ENCODE peak calls at places on chromosomes 12 and 14, in six cellular contexts. E is HCT116, F is HepG2, T is upper lobe of left lung, U is K562, Z is GM12878. L is an unnamed sample.

GRCh38 chr14:64696355-64696844 is 7.8 kb upstream of the PLEKHG3 start:
- ATAC-seq in T (no peak), Z (no peak), U (no peak), E (no peak), F (no peak), L (peak; percentile 72)

GRCh38 chr14:51962678-51963077 is 26.7 kb upstream of the RTRAF start:
- ATAC-seq in Z (no peak), T (no peak), U (no peak), F (no peak), E (no peak), L (no peak)

GRCh38 chr14:55416866-55417265 is 5.2 kb upstream of the ATG14 start:
- ATAC-seq in Z (peak; percentile 66), T (no peak), U (peak; percentile 87), F (peak; percentile 43), E (peak; percentile 88), L (no peak)

GRCh38 chr14:104640681-104641080 is 36.1 kb upstream of the TMEM179 start:
- ATAC-seq in E (no peak), T (no peak), F (no peak), Z (no peak), U (no peak), L (no peak)

GRCh38 chr14:78697341-78697740 is 527.2 kb downstream of the NRXN3 start:
- ATAC-seq in T (no peak), Z (peak; percentile 67), E (no peak), F (peak; percentile 59), U (peak; percentile 54), L (no peak)

GRCh38 chr12:112382866-112383265 is 635 bp upstream of the HECTD4 start:
- ATAC-seq in U (no peak), F (no peak), Z (no peak), E (no peak), T (no peak), L (no peak)

GRCh38 chr14:79438696-79439342 is 772.5 kb downstream of the DIO2 start:
- ATAC-seq in T (no peak), U (no peak), E (no peak), Z (no peak), F (no peak), L (no peak)

GRCh38 chr12:50734409-50735263 is 29.3 kb upstream of the ATF1 start:
- ATAC-seq in T (no peak), Z (peak; percentile 76), U (peak; percentile 93), E (peak; percentile 94), F (peak; percentile 78), L (no peak)

GRCh38 chr12:20211537-20211936 is 156.8 kb upstream of the PDE3A start:
- ATAC-seq in F (no peak), U (no peak), E (no peak), Z (peak; percentile 44), T (no peak), L (no peak)

GRCh38 chr12:21710944-21711343 is 53.3 kb upstream of the LDHB start:
- ATAC-seq in E (no peak), Z (peak; percentile 50), F (no peak), T (no peak), U (no peak), L (no peak)

GRCh38 chr12:96436366-96437295 is 36.4 kb upstream of the CDK17 start:
- ATAC-seq in T (no peak), E (no peak), F (no peak), Z (no peak), U (no peak), L (no peak)

GRCh38 chr12:50584135-50584534 is 79.3 kb downstream of the DIP2B start:
- ATAC-seq in E (no peak), Z (no peak), T (no peak), U (no peak), F (no peak), L (no peak)

GRCh38 chr12:107780298-107780697 is 5.8 kb downstream of the ASCL4 start:
- ATAC-seq in U (no peak), F (no peak), T (no peak), Z (no peak), E (no peak), L (no peak)

GRCh38 chr14:95547272-95547625 is 12.4 kb downstream of the GLRX5 start:
- ATAC-seq in U (no peak), F (no peak), T (no peak), Z (no peak), E (no peak), L (no peak)

GRCh38 chr14:95190857-95191256 is 33.5 kb upstream of the DICER1 start:
- ATAC-seq in F (no peak), U (no peak), E (no peak), T (no peak), Z (no peak), L (no peak)

GRCh38 chr14:74954232-74954946 is 1.0 kb downstream of the PGF start:
- ATAC-seq in U (no peak), Z (no peak), T (no peak), F (peak; percentile 72), E (no peak), L (no peak)

GRCh38 chr14:44914849-44915248 is 46.9 kb downstream of the KLHL28 start:
- ATAC-seq in U (peak; percentile 83), T (no peak), Z (peak; percentile 55), E (no peak), F (peak; percentile 73), L (no peak)

GRCh38 chr12:15937902-15938301 is 26.8 kb downstream of the DERA start:
- ATAC-seq in U (no peak), Z (no peak), F (no peak), T (no peak), E (no peak), L (no peak)

GRCh38 chr12:128820723-128821432 is 2.9 kb downstream of the SLC15A4 start:
- ATAC-seq in E (no peak), U (no peak), T (peak; percentile 69), Z (peak; percentile 65), F (no peak), L (no peak)

GRCh38 chr12:106594447-106594846 is 11.6 kb downstream of the RFX4 start:
- ATAC-seq in Z (no peak), T (no peak), U (peak; percentile 56), E (no peak), F (peak; percentile 76), L (no peak)

GRCh38 chr14:49492151-49492550 is 94.0 kb downstream of the RPS29 start:
- ATAC-seq in Z (no peak), F (no peak), E (no peak), T (no peak), U (no peak), L (no peak)

GRCh38 chr12:106118-106561 is 39.6 kb downstream of the IQSEC3 start:
- ATAC-seq in T (no peak), F (peak; percentile 49), Z (peak; percentile 89), E (peak; percentile 37), U (peak; percentile 6), L (no peak)

GRCh38 chr14:42535397-42535796 is 928.7 kb downstream of the LRFN5 start:
- ATAC-seq in E (no peak), F (no peak), Z (no peak), U (no peak), T (no peak), L (no peak)

GRCh38 chr12:70849265-70849960 is 71.1 kb downstream of the PTPRR start:
- ATAC-seq in E (peak; percentile 44), T (no peak), U (peak; percentile 49), F (no peak), Z (no peak), L (no peak)

GRCh38 chr14:68363401-68363800 is 429.5 kb downstream of the ZFP36L1 start:
- ATAC-seq in U (peak; percentile 55), T (no peak), E (peak; percentile 74), Z (peak; percentile 39), F (no peak), L (no peak)

GRCh38 chr14:97410667-97411286 is 613.6 kb downstream of the VRK1 start:
- ATAC-seq in E (peak; percentile 55), Z (peak; percentile 37), T (no peak), U (no peak), F (no peak), L (no peak)
- TF ChIP-seq POLR2A in E (no peak), Z (no peak), T (no peak), U (no peak), F (no peak), L (no peak)

GRCh38 chr14:76829650-76830421 is 3.6 kb downstream of the LRRC74A start:
- ATAC-seq in Z (no peak), E (no peak), T (no peak), F (peak; percentile 81), U (no peak), L (no peak)

GRCh38 chr14:76826122-76826521 is at the start of gene LRRC74A:
- ATAC-seq in U (no peak), T (no peak), Z (no peak), E (no peak), F (no peak), L (no peak)

GRCh38 chr14:76828339-76829015 is 2.3 kb downstream of the LRRC74A start:
- ATAC-seq in T (no peak), E (no peak), Z (no peak), U (no peak), F (no peak), L (no peak)

GRCh38 chr14:76827696-76828301 is 1.6 kb downstream of the LRRC74A start:
- ATAC-seq in Z (no peak), E (no peak), U (no peak), F (no peak), T (no peak), L (no peak)

DNA sequence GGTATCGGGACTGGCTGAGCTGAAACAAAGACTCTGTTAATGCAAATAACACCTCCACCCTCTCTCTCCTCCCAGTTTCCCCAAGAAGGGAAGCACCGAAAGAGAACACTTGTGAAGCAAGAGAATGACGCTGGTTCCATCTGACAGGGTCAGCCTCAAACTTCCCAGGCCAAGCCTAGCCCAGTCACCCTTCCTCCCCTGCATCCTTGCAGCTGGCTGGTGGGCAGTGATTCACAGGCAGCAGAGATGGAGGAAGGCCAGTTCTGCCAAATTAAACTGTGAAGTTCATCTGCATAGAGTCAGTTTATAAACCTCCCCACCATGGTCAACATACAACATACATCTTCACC is 2.8 kb downstream of the LRRC74A start:
- ATAC-seq in Z (no peak), E (no peak), F (no peak), U (no peak), T (no peak), L (peak; percentile 42)
- TF ChIP-seq POLR2AphosphoS5 in Z (no peak), E (no peak), F (no peak), U (no peak), T (no peak), L (no peak)

DNA sequence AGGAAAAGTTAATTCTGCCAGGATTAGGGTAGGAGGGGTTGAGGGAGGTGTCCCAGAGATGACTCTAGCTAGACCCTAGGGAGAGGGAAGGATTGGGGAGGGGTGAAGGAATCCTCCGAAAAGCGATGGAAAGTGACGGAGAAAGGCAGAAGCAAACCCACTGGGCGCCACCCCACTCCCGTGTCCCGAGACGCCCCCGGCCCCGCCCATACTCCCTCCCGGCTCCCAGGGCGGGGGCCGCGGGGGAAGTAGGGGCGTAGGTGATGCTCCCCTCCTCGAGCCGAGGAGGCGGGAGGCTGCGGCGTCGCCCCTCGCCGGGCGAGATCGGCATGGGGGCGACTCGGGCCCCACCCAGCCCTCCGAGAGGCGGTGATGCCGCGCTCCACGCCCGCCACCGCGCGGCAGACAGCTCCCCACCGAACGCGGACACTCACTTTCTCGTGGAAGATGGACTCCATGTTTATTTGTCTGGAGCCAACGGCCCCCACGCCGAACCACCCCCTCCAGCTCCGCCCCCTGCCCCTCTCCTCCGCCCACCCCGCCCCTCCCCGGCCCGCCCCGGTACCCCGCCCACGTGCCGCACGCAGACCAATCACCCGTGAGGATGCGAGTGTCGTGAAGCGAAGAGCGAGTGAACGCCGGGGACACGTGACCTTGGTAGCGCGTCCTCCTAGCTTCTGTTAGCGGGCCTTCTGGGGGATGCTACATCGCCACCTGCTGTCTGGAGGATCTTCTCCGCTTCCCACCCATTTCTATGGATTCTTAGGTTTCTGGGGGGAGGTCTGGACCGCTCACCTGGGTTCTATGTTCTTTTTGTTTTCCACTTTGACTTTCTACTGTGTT is at the start of gene ATXN3:
- ATAC-seq in Z (peak; percentile 95), F (peak; percentile 89), E (peak; percentile 93), U (peak; percentile 91), T (peak; percentile 98), L (peak; percentile 95)
- TF ChIP-seq POLR2A in Z (peak; percentile 86), F (peak; percentile 71), E (peak; percentile 55), U (peak; percentile 77), T (peak; percentile 59), L (peak; percentile 52)

GRCh38 chr12:57859121-57859520 is 12.6 kb upstream of the CTDSP2 start:
- ATAC-seq in F (no peak), E (no peak), Z (no peak), T (no peak), U (no peak), L (no peak)
- TF ChIP-seq POLR2AphosphoS5 in F (no peak), E (no peak), Z (no peak), T (no peak), U (no peak), L (no peak)